ENCODE peak calls at places on chromosome 14, in eight cellular contexts. H is GM23248, N is astrocyte, T is OCI-LY7, A is neural progenitor cell, Z is HCT116, Q is fibroblast of lung, F is HepG2. U is an unnamed sample.

GRCh38 chr14:80427101-80427500 is 215.8 kb upstream of the DIO2 start:
- DNase-seq in T (no peak), Z (no peak), Q (peak), H (peak), N (peak), A (no peak), F (no peak), U (no peak)

GRCh38 chr14:65940056-65940735 is 527.7 kb downstream of the FUT8 start:
- DNase-seq in F (peak), T (peak), Z (peak), Q (no peak), N (no peak), A (peak), H (peak), U (peak)

GRCh38 chr14:35223927-35224326 is 68.3 kb upstream of the PSMA6 start:
- DNase-seq in H (no peak), Q (peak), A (no peak), T (no peak), F (no peak), N (peak), Z (no peak), U (no peak)

GRCh38 chr14:105204206-105204930 is 23.3 kb upstream of the NUDT14 start:
- DNase-seq in N (no peak), Z (no peak), Q (peak), F (no peak), H (peak), A (no peak), T (no peak), U (no peak)

GRCh38 chr14:77376380-77376770 is 519 bp downstream of the TMED8 start:
- DNase-seq in H (peak), Q (peak), F (no peak), T (peak), N (no peak), Z (no peak), A (peak), U (peak)

GRCh38 chr14:35333797-35334743 is 41.9 kb downstream of the PSMA6 start:
- DNase-seq in H (no peak), N (no peak), Q (no peak), A (no peak), T (no peak), F (peak), Z (no peak), U (no peak)

GRCh38 chr14:36515896-36516718 is 3.9 kb downstream of the NKX2-1 start:
- DNase-seq in T (no peak), A (no peak), Q (no peak), Z (no peak), N (no peak), F (no peak), H (no peak), U (no peak)

GRCh38 chr14:105180598-105181528 is at the start of gene NUDT14:
- DNase-seq in N (no peak), Q (peak), A (peak), H (peak), T (peak), F (no peak), Z (peak), U (peak)

GRCh38 chr14:100526057-100526456 is 61.2 kb downstream of the BEGAIN start:
- DNase-seq in H (no peak), Z (no peak), Q (no peak), N (no peak), F (no peak), T (no peak), A (no peak), U (peak)

GRCh38 chr14:80212025-80212402 is 710 bp upstream of the DIO2 start:
- DNase-seq in F (no peak), A (peak), N (peak), T (no peak), H (peak), Z (no peak), Q (peak), U (no peak)

GRCh38 chr14:69059658-69060648 is 80.9 kb upstream of the ACTN1 start:
- DNase-seq in A (no peak), N (peak), Q (peak), T (no peak), F (no peak), H (peak), Z (no peak), U (no peak)

GRCh38 chr14:75452324-75452723 is 24.5 kb downstream of the JDP2 start:
- DNase-seq in Z (no peak), T (no peak), N (no peak), Q (no peak), A (no peak), F (no peak), H (no peak), U (no peak)

GRCh38 chr14:21382886-21383847 is 652 bp downstream of the SUPT16H start:
- DNase-seq in F (peak), T (peak), N (peak), H (peak), A (peak), Z (no peak), Q (peak), U (peak)

GRCh38 chr14:80425686-80426085 is 214.4 kb upstream of the DIO2 start:
- DNase-seq in T (no peak), H (peak), Q (peak), A (no peak), F (no peak), Z (peak), N (peak), U (no peak)

GRCh38 chr14:81536125-81536771 is 2.6 kb upstream of the SEL1L start:
- DNase-seq in A (no peak), Z (no peak), T (no peak), Q (no peak), F (no peak), N (no peak), H (no peak), U (no peak)

GRCh38 chr14:85175556-85175955 is 354.4 kb upstream of the FLRT2 start:
- DNase-seq in F (no peak), Z (no peak), N (peak), T (no peak), Q (peak), H (peak), A (no peak), U (no peak)

GRCh38 chr14:85528080-85528881 is 1.7 kb upstream of the FLRT2 start:
- DNase-seq in H (peak), N (peak), F (peak), Q (peak), T (no peak), A (peak), Z (no peak), U (no peak)

GRCh38 chr14:31300883-31301282 is 93.3 kb upstream of the HECTD1 start:
- DNase-seq in N (no peak), Q (no peak), H (no peak), Z (no peak), F (no peak), T (no peak), A (no peak), U (no peak)

GRCh38 chr14:68241862-68242490 is 422.4 kb downstream of the RAD51B start:
- DNase-seq in Z (no peak), T (no peak), Q (no peak), F (no peak), H (no peak), A (no peak), N (no peak), U (no peak)

GRCh38 chr14:68705741-68706283 is 87.1 kb downstream of the ZFP36L1 start:
- DNase-seq in F (no peak), A (no peak), H (no peak), Z (no peak), N (no peak), T (no peak), Q (no peak), U (no peak)

GRCh38 chr14:73662439-73663056 is 17.8 kb downstream of the DNAL1 start:
- DNase-seq in T (no peak), A (peak), Q (peak), F (peak), H (peak), Z (peak), N (peak), U (no peak)

GRCh38 chr14:104546591-104547309 is 32.8 kb upstream of the C14orf180 start:
- DNase-seq in F (no peak), T (no peak), H (no peak), A (no peak), Q (no peak), Z (no peak), N (no peak), U (no peak)

GRCh38 chr14:70827366-70828151 is 18.2 kb upstream of the MAP3K9 start:
- DNase-seq in Q (no peak), A (no peak), Z (no peak), N (no peak), T (no peak), F (peak), H (peak), U (no peak)

GRCh38 chr14:95128140-95128539 is 29.2 kb downstream of the DICER1 start:
- DNase-seq in Z (no peak), N (no peak), A (no peak), T (no peak), F (no peak), H (no peak), Q (no peak), U (no peak)

GRCh38 chr14:95127531-95127911 is 29.8 kb downstream of the DICER1 start:
- DNase-seq in Q (no peak), Z (no peak), N (no peak), A (no peak), T (no peak), F (no peak), H (no peak), U (no peak)

GRCh38 chr14:95132732-95133131 is 24.6 kb downstream of the DICER1 start:
- DNase-seq in Z (no peak), F (no peak), Q (peak), A (no peak), T (no peak), N (no peak), H (no peak), U (no peak)

GRCh38 chr14:95133282-95133681 is 24.0 kb downstream of the DICER1 start:
- DNase-seq in H (no peak), N (no peak), A (peak), Z (no peak), T (no peak), F (no peak), Q (no peak), U (no peak)

GRCh38 chr14:95130545-95130944 is 26.8 kb downstream of the DICER1 start:
- DNase-seq in H (no peak), N (no peak), T (no peak), Z (no peak), A (no peak), F (no peak), Q (no peak), U (no peak)
- H3K4me2 ChIP-seq in H (no peak), N (no peak), T (no peak), Z (no peak), A (no peak), F (no peak), Q (no peak), U (no peak)

GRCh38 chr14:96470331-96470730 is 31.9 kb upstream of the PAPOLA start:
- DNase-seq in T (no peak), F (no peak), Z (peak), Q (peak), N (no peak), H (peak), A (no peak), U (no peak)
- H3K4me2 ChIP-seq in T (no peak), F (no peak), Z (no peak), Q (no peak), N (no peak), H (no peak), A (no peak), U (no peak)

GRCh38 chr14:26775765-26776577 is 178.1 kb upstream of the NOVA1 start:
- DNase-seq in F (no peak), N (peak), Q (peak), Z (no peak), H (peak), A (no peak), T (no peak), U (no peak)
- H3K4me2 ChIP-seq in F (no peak), N (peak), Q (peak), Z (no peak), H (peak), A (no peak), T (no peak), U (no peak)

GRCh38 chr14:64061706-64062105 is 208.9 kb downstream of the SYNE2 start:
- DNase-seq in Q (no peak), Z (no peak), A (no peak), N (no peak), T (no peak), H (no peak), F (no peak), U (no peak)

GRCh38 chr14:64060648-64061096 is 207.9 kb downstream of the SYNE2 start:
- DNase-seq in F (peak), A (peak), Q (no peak), T (peak), N (no peak), Z (peak), H (peak), U (no peak)

GRCh38 chr14:64060199-64060545 is 207.4 kb downstream of the SYNE2 start:
- DNase-seq in F (no peak), N (no peak), A (no peak), H (no peak), Z (no peak), T (no peak), Q (no peak), U (no peak)

GRCh38 chr14:64059454-64060198 is 206.8 kb downstream of the SYNE2 start:
- DNase-seq in Q (no peak), T (no peak), A (no peak), Z (no peak), F (peak), N (no peak), H (no peak), U (no peak)

DNA sequence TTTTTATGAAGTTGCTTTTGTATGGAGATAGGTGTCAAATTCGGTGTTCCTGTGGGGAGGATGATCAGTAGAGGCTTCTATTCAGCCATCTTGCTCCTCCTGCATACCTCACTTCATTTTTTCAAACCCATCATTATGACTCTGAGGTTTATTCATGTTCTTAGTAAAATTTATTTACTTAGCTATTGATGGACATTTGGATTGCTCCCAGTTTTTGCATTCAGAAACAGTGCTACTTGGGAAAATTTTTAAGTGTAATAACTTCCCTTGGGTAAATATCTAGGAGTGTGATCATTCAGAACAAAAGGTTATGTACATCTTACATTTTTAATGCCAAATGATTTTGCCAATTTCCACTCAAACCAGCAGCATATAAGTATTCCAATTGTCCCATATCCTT is 208.3 kb downstream of the SYNE2 start:
- DNase-seq in F (no peak), Z (no peak), N (no peak), T (no peak), A (no peak), Q (no peak), H (no peak), U (no peak)
- H3K4me2 ChIP-seq in F (no peak), Z (peak), N (no peak), T (no peak), A (peak), Q (no peak), H (no peak), U (no peak)

DNA sequence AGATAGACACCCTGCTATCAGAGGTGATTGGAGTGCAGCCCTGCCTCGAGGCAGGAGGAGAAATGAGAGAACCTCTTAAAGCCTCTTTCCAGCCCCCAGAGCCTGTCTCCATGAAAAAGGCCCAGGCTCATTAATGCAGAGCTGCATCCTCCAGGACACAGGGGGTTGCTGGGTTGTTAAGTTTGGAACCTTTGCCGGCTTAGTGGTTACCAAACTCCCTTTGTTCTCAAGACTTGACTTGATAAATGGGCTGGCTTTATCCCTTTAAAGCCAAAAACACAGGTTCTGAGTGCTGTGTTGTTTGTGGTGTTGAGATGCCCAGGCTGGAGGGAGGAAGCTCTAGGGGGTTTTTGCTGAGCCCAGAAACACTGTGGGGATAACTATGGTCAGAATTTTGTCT is 71.0 kb downstream of the DAD1 start:
- DNase-seq in T (no peak), A (peak), F (no peak), H (no peak), Q (no peak), Z (no peak), N (peak), U (no peak)
- H3K4me2 ChIP-seq in T (peak), A (peak), F (no peak), H (no peak), Q (no peak), Z (no peak), N (no peak), U (no peak)

DNA sequence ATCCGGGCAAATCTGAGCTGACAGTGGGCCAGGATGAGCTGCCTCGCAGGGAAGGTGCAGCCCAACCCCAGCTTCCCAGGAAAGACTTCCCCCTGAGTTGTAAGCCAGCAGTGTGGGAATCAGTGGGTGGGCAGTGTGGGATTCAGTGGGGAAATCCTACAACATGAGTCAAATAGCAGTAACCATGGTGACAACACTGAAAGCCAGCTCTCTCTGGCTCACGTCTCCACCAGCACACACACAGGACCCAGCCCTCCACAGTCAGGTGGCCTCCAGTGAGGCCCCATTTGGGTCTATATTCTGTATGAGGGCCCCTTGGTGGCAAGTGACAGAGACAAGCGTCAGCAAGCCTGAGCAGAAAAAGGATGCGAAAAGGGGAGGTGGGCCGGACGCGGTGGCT is 6.0 kb upstream of the LGALS3 start:
- DNase-seq in Q (peak), H (peak), Z (no peak), N (peak), T (no peak), F (no peak), A (no peak), U (no peak)
- H3K4me2 ChIP-seq in Q (peak), H (peak), Z (peak), N (peak), T (no peak), F (peak), A (no peak), U (no peak)

DNA sequence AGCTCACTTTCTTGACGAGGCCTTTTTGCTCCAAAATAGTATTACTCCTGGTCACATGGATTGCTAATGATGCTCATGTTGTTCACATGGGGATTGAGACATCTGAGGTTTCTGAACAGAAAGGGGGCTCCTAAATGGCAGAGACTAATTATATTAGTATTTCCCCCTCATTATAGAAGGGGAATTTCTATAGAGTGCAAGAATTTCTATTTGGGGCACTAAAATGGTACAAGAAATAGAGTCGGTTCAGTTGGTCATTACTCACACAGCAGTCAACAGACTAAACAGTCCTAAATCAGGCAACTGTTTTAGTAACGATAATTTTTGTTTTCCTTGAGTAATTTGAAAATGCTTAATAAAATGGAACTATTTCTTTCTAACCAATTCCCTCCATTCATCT is 108.9 kb downstream of the DACT1 start:
- DNase-seq in A (no peak), H (peak), Z (no peak), Q (no peak), T (no peak), N (no peak), F (no peak), U (no peak)
- H3K4me2 ChIP-seq in A (no peak), H (no peak), Z (peak), Q (no peak), T (no peak), N (peak), F (no peak), U (no peak)

DNA sequence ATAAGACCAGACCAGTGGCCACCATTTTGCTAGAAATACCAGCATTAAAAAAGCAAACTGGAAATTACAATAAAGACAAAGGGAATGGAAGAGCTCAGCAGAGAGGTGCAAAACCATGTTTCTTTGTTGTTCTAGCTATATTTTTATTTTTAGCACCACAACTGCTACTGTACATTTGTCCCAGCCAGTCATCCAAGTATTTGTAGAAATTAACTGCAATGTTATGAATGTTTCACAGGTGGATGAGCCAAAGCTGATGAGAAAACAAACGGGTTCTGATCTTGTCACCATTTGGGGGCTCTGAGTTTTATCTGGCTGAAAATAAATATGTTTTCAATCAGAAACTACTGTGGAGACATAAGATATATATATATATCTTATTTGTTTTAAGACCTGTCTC is 24.9 kb upstream of the GCH1 start:
- DNase-seq in A (no peak), F (no peak), Q (no peak), T (no peak), N (no peak), Z (no peak), H (no peak), U (no peak)
- H3K4me2 ChIP-seq in A (no peak), F (no peak), Q (no peak), T (no peak), N (no peak), Z (no peak), H (no peak), U (no peak)

U was measured in DND-41.